ENCODE peak calls at places on chromosomes 7 and 10, in six cellular contexts. K is A549, B is upper lobe of left lung, J is K562, O is HepG2, N is GM12878. I is an unnamed sample.

GRCh38 chr7:43138710-43139601 is 26.5 kb downstream of the HECW1 start:
- ATAC-seq in N (no peak), O (no peak), J (no peak), K (no peak), B (no peak), I (no peak)

GRCh38 chr7:85185355-85186082 is 1.3 kb downstream of the SEMA3D start:
- ATAC-seq in J (no peak), B (peak; percentile 74), K (peak; percentile 43), O (no peak), N (no peak), I (peak; percentile 30)

GRCh38 chr7:22647451-22648257 is 79.3 kb upstream of the IL6 start:
- ATAC-seq in B (no peak), O (no peak), K (no peak), J (peak; percentile 74), N (no peak), I (no peak)

GRCh38 chr10:62019685-62020361 is 118.3 kb downstream of the ARID5B start:
- ATAC-seq in K (no peak), O (no peak), N (no peak), J (no peak), B (no peak), I (no peak)

GRCh38 chr10:3295501-3296005 is 123.0 kb upstream of the PITRM1 start:
- ATAC-seq in O (no peak), B (no peak), N (no peak), K (no peak), J (no peak), I (no peak)

GRCh38 chr7:16926283-16926682 is 44.5 kb upstream of the AGR3 start:
- ATAC-seq in K (peak; percentile 81), J (peak; percentile 87), N (peak; percentile 71), B (peak; percentile 87), O (peak; percentile 86), I (no peak)

GRCh38 chr7:155731375-155731774 is 80.9 kb downstream of the SHH start:
- ATAC-seq in N (no peak), K (peak; percentile 81), J (no peak), B (no peak), O (no peak), I (no peak)

GRCh38 chr10:63645195-63645594 is 124.0 kb downstream of the REEP3 start:
- ATAC-seq in O (no peak), N (no peak), J (peak; percentile 17), B (no peak), K (no peak), I (no peak)

GRCh38 chr7:139523199-139523941 is at the start of gene CLEC2L:
- ATAC-seq in N (no peak), O (peak; percentile 55), J (peak; percentile 69), K (peak; percentile 68), B (peak; percentile 55), I (peak; percentile 36)

GRCh38 chr7:157397036-157397720 is 60.4 kb downstream of the DNAJB6 start:
- ATAC-seq in B (no peak), O (peak; percentile 9), J (no peak), N (no peak), K (peak; percentile 28), I (no peak)

GRCh38 chr7:69746383-69746782 is 148.1 kb downstream of the AUTS2 start:
- ATAC-seq in J (no peak), K (no peak), B (no peak), N (no peak), O (no peak), I (no peak)

GRCh38 chr10:114343623-114344306 is 60.5 kb downstream of the AFAP1L2 start:
- ATAC-seq in N (no peak), J (no peak), K (no peak), B (no peak), O (no peak), I (no peak)

GRCh38 chr7:104903044-104903443 is 111.0 kb upstream of the KMT2E start:
- ATAC-seq in B (no peak), K (peak; percentile 24), J (no peak), N (no peak), O (no peak), I (no peak)

GRCh38 chr7:80505900-80506500 is 5.9 kb downstream of the GNAT3 start:
- ATAC-seq in J (no peak), K (no peak), N (no peak), O (no peak), B (no peak), I (no peak)

GRCh38 chr7:102287082-102287464 is 405 bp downstream of the SH2B2 start:
- ATAC-seq in K (peak; percentile 14), N (peak; percentile 30), B (peak; percentile 19), O (peak; percentile 6), J (no peak), I (peak; percentile 8)

GRCh38 chr10:46299531-46300366 is 13.0 kb downstream of the ANTXRL start:
- ATAC-seq in O (peak; percentile 30), B (no peak), J (peak; percentile 44), K (no peak), N (peak; percentile 33), I (no peak)

GRCh38 chr10:33800545-33800944 is 466.1 kb upstream of the NRP1 start:
- ATAC-seq in K (no peak), B (no peak), N (peak; percentile 36), J (no peak), O (no peak), I (no peak)

GRCh38 chr7:158731761-158732160 is 27.2 kb upstream of the NCAPG2 start:
- ATAC-seq in B (no peak), J (no peak), N (no peak), O (no peak), K (no peak), I (no peak)

GRCh38 chr10:8255301-8255700 is 200.8 kb downstream of the GATA3 start:
- ATAC-seq in J (no peak), O (no peak), N (no peak), K (no peak), B (no peak), I (no peak)

GRCh38 chr10:59622320-59622901 is 87.2 kb downstream of the SLC16A9 start:
- ATAC-seq in O (peak; percentile 89), B (peak; percentile 65), K (peak; percentile 82), N (peak; percentile 71), J (peak; percentile 89), I (no peak)

DNA sequence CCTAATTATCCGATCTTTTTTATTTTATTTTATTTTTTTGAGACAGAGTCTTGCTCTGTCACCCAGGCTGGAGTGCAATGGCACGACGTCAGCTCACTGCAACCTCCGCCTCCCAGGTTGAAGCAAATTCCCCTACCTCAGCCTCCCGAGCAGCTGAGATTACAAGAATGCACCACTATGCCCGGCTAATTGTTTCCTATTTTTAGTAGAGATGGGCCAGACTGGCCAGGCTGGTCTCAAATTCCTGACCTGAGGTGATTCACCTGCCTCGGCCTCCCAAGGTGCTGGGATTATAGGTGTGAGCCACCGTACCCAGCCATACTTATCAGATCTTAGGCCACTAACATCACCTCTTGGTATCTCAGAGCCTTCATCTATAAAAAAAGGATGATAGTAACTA is 4.9 kb downstream of the SLC25A13 start:
- ATAC-seq in J (no peak), O (no peak), K (no peak), N (no peak), B (no peak), I (no peak)
- TF ChIP-seq EP300 in J (no peak), O (no peak), K (no peak), N (no peak), B (no peak), I (no peak)

GRCh38 chr7:44486693-44487092 is 3.8 kb downstream of the NUDCD3 start:
- ATAC-seq in K (no peak), O (peak; percentile 14), J (no peak), N (peak; percentile 44), B (no peak), I (no peak)
- TF ChIP-seq CTCF in K (no peak), O (no peak), J (no peak), N (no peak), B (no peak), I (no peak)

GRCh38 chr7:12801107-12801506 is 113.7 kb downstream of the ARL4A start:
- ATAC-seq in N (no peak), J (peak; percentile 13), B (no peak), O (no peak), K (no peak), I (no peak)
- TF ChIP-seq EP300 in N (no peak), J (peak; percentile 6), B (no peak), O (no peak), K (no peak), I (no peak)

DNA sequence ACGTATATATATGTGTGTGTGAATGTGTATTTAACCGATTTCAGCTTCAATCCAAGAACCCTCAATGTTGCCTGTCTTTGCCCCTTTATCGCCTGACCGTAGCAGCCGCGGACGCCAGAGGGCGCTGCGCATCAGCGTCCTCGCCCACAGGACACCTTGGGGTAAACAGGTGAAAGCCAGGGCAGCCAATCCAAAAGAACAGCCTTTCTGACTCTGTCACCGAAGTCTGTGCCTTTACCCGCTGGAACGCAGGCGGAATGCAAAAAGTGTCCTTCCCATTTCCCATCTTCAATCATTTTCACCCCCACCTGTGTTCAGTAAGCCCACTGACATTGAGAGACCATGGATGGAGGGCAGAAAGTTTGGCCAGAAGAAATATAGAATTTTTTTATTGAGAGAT is 3.6 kb downstream of the NXPH1 start:
- ATAC-seq in K (peak; percentile 60), O (peak; percentile 71), J (peak; percentile 84), B (no peak), N (peak; percentile 96), I (no peak)
- TF ChIP-seq CTCF in K (peak; percentile 53), O (peak; percentile 89), J (peak; percentile 91), B (no peak), N (peak; percentile 89), I (no peak)

GRCh38 chr7:143449793-143450192 is 6.5 kb downstream of the TAS2R60 start:
- ATAC-seq in B (no peak), J (no peak), K (no peak), N (no peak), O (no peak), I (no peak)
- TF ChIP-seq EP300 in B (no peak), J (no peak), K (no peak), N (no peak), O (no peak), I (no peak)

DNA sequence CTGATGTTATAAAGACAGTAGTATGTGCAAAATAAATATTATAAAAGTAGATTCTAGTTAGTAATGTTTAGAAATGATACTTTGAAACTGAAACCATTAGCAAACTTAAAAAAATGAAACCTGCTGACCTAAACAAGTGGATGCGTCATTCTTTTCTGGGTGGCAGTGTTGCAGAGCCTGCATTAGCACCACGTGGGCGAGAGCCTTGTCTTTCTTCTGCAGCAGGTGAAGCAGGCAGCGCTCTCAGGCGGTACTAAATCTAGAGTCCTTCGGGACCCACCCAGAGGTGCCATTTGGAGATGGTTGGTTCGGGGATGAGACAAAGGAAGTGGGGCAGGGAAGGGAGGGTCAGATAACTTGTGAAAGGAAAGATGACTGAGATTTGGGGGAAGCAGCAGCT is 759.1 kb upstream of the IGFBP3 start:
- ATAC-seq in K (no peak), N (peak; percentile 78), J (no peak), O (no peak), B (no peak), I (no peak)
- TF ChIP-seq CTCF in K (no peak), N (no peak), J (no peak), O (no peak), B (no peak), I (no peak)

DNA sequence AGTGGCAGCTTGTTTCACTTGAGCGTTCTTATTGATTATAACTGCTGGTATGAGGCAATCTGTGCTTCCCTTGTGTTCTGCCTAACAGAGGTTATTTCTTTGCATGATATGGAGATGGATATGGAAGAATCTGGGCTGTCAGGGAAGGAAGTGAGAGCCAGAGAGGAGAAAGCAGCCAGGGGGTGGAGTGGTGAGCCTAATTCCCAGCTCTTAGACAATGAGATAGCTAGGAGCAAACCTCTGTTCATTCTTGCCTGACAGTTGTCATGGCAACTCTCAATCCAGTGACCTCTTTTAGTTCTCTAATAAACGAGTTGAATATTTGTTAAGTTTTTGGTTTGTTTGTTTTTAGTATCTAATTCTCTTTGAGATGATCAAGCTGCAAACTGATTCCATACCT is 214.3 kb downstream of the NRG3 start:
- ATAC-seq in J (no peak), K (no peak), B (no peak), O (no peak), N (no peak), I (no peak)
- TF ChIP-seq EP300 in J (no peak), K (no peak), B (no peak), O (no peak), N (no peak), I (no peak)